ENCODE peak calls at places on chromosomes 2 and 18, in seven cellular contexts. O is K562, V is upper lobe of left lung, Y is breast epithelium, W is SK-N-SH, D is HepG2, G is HCT116. Z is an unnamed sample.

GRCh38 chr2:8893978-8894820 is 56.8 kb upstream of the KIDINS220 start:
- DNase-seq in O (peak; percentile 60), V (peak; percentile 23), Y (no peak), W (no peak), D (no peak), G (no peak), Z (no peak)

GRCh38 chr2:4901092-4901735 is 791.0 kb upstream of the SOX11 start:
- DNase-seq in O (no peak), V (no peak), Y (no peak), W (no peak), D (no peak), G (no peak), Z (no peak)

GRCh38 chr2:113258748-113259147 is 20.0 kb downstream of the PAX8 start:
- DNase-seq in O (no peak), V (peak; percentile 52), Y (no peak), W (no peak), D (no peak), G (no peak), Z (no peak)

GRCh38 chr2:20626698-20627471 is 24.0 kb downstream of the HS1BP3 start:
- DNase-seq in O (no peak), V (no peak), Y (no peak), W (no peak), D (no peak), G (no peak), Z (no peak)

GRCh38 chr2:189527812-189528591 is 52.6 kb downstream of the SLC40A1 start:
- DNase-seq in O (no peak), V (no peak), Y (no peak), W (no peak), D (no peak), G (no peak), Z (no peak)

GRCh38 chr2:197514754-197515153 is 1.1 kb upstream of the MOB4 start:
- DNase-seq in O (no peak), V (no peak), Y (no peak), W (peak; percentile 3), D (no peak), G (no peak), Z (no peak)

GRCh38 chr2:152525277-152525838 is 190.4 kb downstream of the FMNL2 start:
- DNase-seq in O (no peak), V (peak; percentile 44), Y (no peak), W (no peak), D (peak; percentile 27), G (no peak), Z (no peak)

GRCh38 chr2:236659758-236660150 is 90.1 kb downstream of the ACKR3 start:
- DNase-seq in O (no peak), V (no peak), Y (no peak), W (no peak), D (no peak), G (no peak), Z (peak; percentile 73)

GRCh38 chr2:229695971-229696370 is 18.4 kb downstream of the DNER start:
- DNase-seq in O (no peak), V (no peak), Y (no peak), W (no peak), D (no peak), G (no peak), Z (no peak)
- TF ChIP-seq POLR2AphosphoS5 in O (no peak), V (no peak), Y (no peak), W (no peak), D (no peak), G (no peak), Z (no peak)

DNA sequence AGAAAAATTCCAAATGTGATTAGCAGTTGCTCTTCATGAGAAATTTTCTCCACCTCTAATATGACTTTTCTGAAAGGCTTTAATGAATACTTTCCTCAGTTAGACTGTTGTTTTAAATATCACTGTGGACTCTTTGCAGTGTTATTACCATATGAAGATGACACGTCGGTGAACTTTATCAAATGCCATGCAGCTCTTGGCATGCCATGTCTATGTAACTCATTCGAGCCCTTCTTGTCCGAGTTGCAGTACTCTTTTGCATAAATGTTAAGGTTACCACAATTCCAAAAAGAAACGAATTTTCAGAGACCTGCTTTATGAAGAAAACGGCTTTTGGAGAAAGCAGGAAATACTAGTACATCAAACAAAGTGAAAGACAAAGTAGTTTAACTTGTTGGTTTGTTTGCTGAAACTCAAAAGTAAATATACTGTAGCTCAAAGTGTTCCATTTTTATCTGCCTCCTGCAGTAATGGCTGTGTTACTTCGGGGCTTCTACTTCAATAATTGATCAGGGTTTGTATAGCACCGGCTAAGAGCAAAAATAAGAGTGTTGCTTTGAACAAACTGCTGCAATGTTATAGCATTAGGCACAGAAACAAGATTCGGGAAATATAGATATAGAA is 204.1 kb downstream of the ARHGAP15 start:
- DNase-seq in O (no peak), V (no peak), Y (no peak), W (no peak), D (peak; percentile 3), G (no peak), Z (no peak)
- H3K27ac ChIP-seq in O (no peak overlapping the region), V (no peak overlapping the region), Y (no peak overlapping the region), W (no peak overlapping the region), D (no peak overlapping the region), G (no peak overlapping the region), Z (peak overlapping the region; percentile 10)

GRCh38 chr2:27072950-27073349 is 1.5 kb upstream of the OST4 start:
- DNase-seq in O (no peak), V (no peak), Y (no peak), W (no peak), D (no peak), G (no peak), Z (no peak)

GRCh38 chr2:27073782-27074181 is 2.3 kb upstream of the OST4 start:
- DNase-seq in O (no peak), V (no peak), Y (no peak), W (no peak), D (no peak), G (no peak), Z (no peak)

GRCh38 chr2:27070653-27071276 is 689 bp downstream of the OST4 start:
- DNase-seq in O (no peak), V (no peak), Y (no peak), W (no peak), D (no peak), G (no peak), Z (no peak)

GRCh38 chr2:27071277-27071989 is at the start of gene OST4:
- DNase-seq in O (peak; percentile 95), V (peak; percentile 96), Y (peak; percentile 91), W (peak; percentile 100), D (peak; percentile 88), G (peak; percentile 83), Z (peak; percentile 94)

DNA sequence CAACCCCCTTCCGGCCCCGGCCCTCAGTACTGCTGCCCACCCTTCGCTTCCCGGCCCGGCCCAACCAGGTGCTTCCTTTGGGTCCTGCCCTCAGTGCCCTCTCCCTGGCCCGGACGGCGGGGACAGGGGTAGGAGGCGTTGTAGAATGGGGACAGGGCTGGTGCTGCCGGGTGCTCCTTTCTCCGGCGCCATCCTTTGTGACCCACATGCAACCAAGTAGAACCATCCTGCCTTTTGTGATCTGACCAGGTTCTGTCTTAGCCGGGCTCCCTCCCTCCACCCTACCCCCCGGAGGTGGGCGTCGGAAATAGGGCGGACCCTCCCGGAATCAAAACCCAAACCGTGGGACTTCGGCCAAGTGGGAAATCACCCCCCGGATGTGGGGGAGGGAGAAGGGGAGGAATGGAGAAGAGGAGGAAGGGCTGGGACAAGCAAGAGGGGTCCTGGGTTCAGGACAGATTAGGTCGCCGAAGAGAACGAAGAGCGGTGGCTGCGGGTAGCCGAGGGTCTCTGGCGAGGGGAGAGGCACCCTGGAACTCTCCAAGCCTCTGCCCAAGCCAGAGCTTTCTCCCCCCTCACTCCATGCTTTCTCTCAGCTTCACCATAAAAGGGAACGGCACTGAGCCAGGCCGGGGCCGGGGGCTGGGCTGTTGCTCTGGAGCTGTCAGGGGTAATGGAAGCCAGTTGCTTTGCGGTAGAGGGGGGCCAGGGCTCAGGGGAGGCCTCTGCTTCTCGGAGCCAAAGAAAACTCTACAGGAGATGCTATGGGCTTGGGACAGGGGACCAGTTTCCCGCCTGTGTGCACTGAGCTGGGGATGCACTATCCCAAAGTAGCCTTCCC is 756 bp upstream of the OST4 start:
- DNase-seq in O (no peak), V (no peak), Y (no peak), W (peak; percentile 89), D (no peak), G (no peak), Z (no peak)
- TF ChIP-seq POLR2AphosphoS5 in O (no peak), V (no peak), Y (no peak), W (no peak), D (no peak), G (no peak), Z (peak; percentile 53)

GRCh38 chr18:6782861-6783260 is 53.3 kb downstream of the ARHGAP28 start:
- DNase-seq in O (no peak), V (no peak), Y (no peak), W (no peak), D (no peak), G (no peak), Z (peak; percentile 59)

GRCh38 chr18:6781179-6781714 is 51.7 kb downstream of the ARHGAP28 start:
- DNase-seq in O (no peak), V (no peak), Y (no peak), W (peak; percentile 72), D (no peak), G (no peak), Z (no peak)

GRCh38 chr18:6785001-6785400 is 55.5 kb downstream of the ARHGAP28 start:
- DNase-seq in O (no peak), V (no peak), Y (no peak), W (no peak), D (no peak), G (no peak), Z (no peak)

GRCh38 chr18:6778459-6778858 is 48.9 kb downstream of the ARHGAP28 start:
- DNase-seq in O (no peak), V (no peak), Y (no peak), W (no peak), D (no peak), G (no peak), Z (no peak)

DNA sequence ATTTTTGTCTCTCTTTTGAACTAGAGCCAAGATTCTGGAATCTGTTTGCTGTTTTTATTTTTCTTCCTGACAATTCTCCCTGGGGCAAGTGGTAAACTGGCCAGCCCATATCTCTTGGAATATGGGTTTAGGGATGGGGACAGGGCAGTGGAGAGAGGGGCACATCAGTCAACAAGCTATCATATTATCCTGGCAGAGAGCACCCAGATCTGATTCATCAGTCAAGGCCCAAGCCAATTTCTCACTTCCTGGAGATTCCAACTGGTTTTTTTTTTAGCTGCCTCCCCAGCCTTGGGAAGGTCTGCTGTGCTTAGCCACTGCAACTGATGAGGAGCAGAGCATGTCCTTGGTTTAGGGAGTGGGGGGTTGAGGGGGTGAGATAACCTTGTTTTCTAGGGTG is 52.3 kb downstream of the ARHGAP28 start:
- DNase-seq in O (no peak), V (no peak), Y (no peak), W (peak; percentile 64), D (no peak), G (no peak), Z (no peak)
- H3K27ac ChIP-seq in O (no peak overlapping the region), V (peak overlapping the region; percentile 55), Y (peak overlapping the region; percentile 83), W (peak overlapping the region; percentile 28), D (no peak overlapping the region), G (no peak overlapping the region), Z (no peak overlapping the region)